ENCODE peak calls at places on chromosomes 4 and X, in four cellular contexts. E is GM12878, P is A549, V is HepG2. X is an unnamed sample.

GRCh38 chr4:81504685-81505598 is 33.2 kb upstream of the RASGEF1B start:
- DNase-seq in P (no peak), E (no peak), V (no peak), X (no peak)

GRCh38 chr4:179225594-179225993 is 1783.4 kb upstream of the AGA start:
- DNase-seq in V (no peak), P (no peak), E (no peak), X (no peak)

GRCh38 chr4:72631296-72631695 is 62.3 kb upstream of the ADAMTS3 start:
- DNase-seq in P (no peak), E (no peak), V (no peak), X (peak; percentile 8)

GRCh38 chrX:18935893-18936292 is 48.0 kb downstream of the PHKA2 start:
- DNase-seq in V (no peak), E (no peak), P (no peak), X (no peak)

GRCh38 chr4:69546121-69546520 is 50.4 kb upstream of the UGT2B4 start:
- DNase-seq in P (no peak), V (no peak), E (no peak), X (no peak)

GRCh38 chr4:58600290-58600689 is 1490.1 kb upstream of the IGFBP7 start:
- DNase-seq in V (no peak), P (no peak), E (no peak), X (no peak)

GRCh38 chr4:102494603-102495002 is 6.6 kb upstream of the NFKB1 start:
- DNase-seq in P (no peak), V (no peak), E (no peak), X (no peak)

GRCh38 chrX:117508021-117508420 is 608.6 kb downstream of the KLHL13 start:
- DNase-seq in V (no peak), P (no peak), E (no peak), X (no peak)

GRCh38 chrX:53018627-53019026 is 30.0 kb upstream of the GPR173 start:
- DNase-seq in V (peak; percentile 3), E (no peak), P (no peak), X (no peak)

GRCh38 chrX:111090458-111090857 is 5.5 kb upstream of the PAK3 start:
- DNase-seq in E (no peak), V (no peak), P (no peak), X (peak; percentile 45)

GRCh38 chr4:80335554-80336358 is at the start of gene CFAP299:
- DNase-seq in V (peak; percentile 79), P (peak; percentile 48), E (peak; percentile 44), X (peak; percentile 89)

GRCh38 chr4:54167508-54167907 is 61.6 kb upstream of the PDGFRA start:
- DNase-seq in P (no peak), V (no peak), E (no peak), X (no peak)

GRCh38 chrX:147978931-147979330 is 2.2 kb upstream of the FMR1NB start:
- DNase-seq in P (no peak), E (no peak), V (no peak), X (no peak)

GRCh38 chr4:99668472-99668871 is 10.8 kb upstream of the C4orf54 start:
- DNase-seq in V (no peak), E (no peak), P (no peak), X (no peak)

GRCh38 chrX:31038585-31039326 is 33.1 kb downstream of the FTHL17 start:
- DNase-seq in E (no peak), P (peak; percentile 3), V (peak; percentile 16), X (peak; percentile 40)

GRCh38 chr4:173859091-173859713 is 329.2 kb upstream of the HAND2 start:
- DNase-seq in E (no peak), P (no peak), V (no peak), X (no peak)

GRCh38 chrX:151722241-151722846 is 6.5 kb downstream of the FATE1 start:
- DNase-seq in V (peak; percentile 7), P (peak; percentile 5), E (no peak), X (peak; percentile 58)

GRCh38 chr4:81021526-81021944 is 9.0 kb upstream of the BMP3 start:
- DNase-seq in V (no peak), E (no peak), P (no peak), X (no peak)

GRCh38 chrX:66489339-66489738 is 149.5 kb downstream of the EDA2R start:
- DNase-seq in P (no peak), E (no peak), V (peak; percentile 0), X (no peak)

GRCh38 chrX:150312931-150313330 is 50.2 kb upstream of the MAMLD1 start:
- DNase-seq in E (no peak), V (no peak), P (no peak), X (no peak)

GRCh38 chr4:74202062-74202586 is 44.2 kb downstream of the MTHFD2L start:
- DNase-seq in E (no peak), P (no peak), V (peak; percentile 98), X (no peak)
- TF ChIP-seq PBX3 in E (no peak), P (no peak), V (no peak), X (no peak)

DNA sequence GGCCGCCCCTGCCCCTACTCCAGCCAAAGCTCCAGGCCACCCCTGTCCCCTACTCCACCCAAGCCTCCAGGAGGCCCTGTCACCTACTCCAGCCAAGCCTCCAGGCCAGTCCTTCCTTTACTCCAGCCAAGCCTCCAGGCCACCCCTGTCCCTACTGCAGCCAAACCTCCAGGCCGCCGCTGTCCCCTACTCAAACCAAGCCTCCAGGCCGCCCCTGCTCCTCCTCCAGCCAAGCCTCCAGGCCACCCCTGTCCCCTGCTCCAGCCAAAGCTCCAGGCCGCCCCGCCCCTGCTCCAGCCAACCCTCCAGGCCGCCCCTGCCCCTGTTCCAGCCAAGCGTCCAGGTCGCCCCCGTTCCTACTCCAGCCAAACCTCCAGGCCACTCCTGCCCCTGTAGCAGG is 5.1 kb upstream of the ASMT start:
- DNase-seq in P (no peak), E (no peak), V (no peak), X (no peak)
- TF ChIP-seq PBX3 in P (no peak), E (no peak), V (no peak), X (no peak)

DNA sequence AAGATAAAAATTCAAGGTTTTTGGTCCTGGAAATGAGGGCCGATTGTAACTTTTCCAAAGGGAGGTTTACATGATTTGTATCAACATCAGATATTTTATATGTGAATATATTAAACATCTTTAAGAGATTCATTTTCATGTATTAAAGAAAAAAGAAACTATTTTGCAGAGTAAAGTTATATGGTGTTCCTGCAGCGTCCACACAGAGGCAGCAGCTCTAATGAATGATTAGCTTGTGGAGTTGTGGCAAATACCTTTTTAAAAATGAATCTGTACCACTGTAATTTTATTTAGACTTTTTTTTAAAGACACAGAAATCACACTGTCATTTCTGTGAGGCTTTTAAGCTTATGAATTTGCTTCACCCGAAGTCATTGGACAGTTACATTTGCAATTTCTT is 25.6 kb upstream of the FHDC1 start:
- DNase-seq in E (no peak), P (no peak), V (no peak), X (no peak)
- TF ChIP-seq PBX3 in E (no peak), P (no peak), V (no peak), X (no peak)

DNA sequence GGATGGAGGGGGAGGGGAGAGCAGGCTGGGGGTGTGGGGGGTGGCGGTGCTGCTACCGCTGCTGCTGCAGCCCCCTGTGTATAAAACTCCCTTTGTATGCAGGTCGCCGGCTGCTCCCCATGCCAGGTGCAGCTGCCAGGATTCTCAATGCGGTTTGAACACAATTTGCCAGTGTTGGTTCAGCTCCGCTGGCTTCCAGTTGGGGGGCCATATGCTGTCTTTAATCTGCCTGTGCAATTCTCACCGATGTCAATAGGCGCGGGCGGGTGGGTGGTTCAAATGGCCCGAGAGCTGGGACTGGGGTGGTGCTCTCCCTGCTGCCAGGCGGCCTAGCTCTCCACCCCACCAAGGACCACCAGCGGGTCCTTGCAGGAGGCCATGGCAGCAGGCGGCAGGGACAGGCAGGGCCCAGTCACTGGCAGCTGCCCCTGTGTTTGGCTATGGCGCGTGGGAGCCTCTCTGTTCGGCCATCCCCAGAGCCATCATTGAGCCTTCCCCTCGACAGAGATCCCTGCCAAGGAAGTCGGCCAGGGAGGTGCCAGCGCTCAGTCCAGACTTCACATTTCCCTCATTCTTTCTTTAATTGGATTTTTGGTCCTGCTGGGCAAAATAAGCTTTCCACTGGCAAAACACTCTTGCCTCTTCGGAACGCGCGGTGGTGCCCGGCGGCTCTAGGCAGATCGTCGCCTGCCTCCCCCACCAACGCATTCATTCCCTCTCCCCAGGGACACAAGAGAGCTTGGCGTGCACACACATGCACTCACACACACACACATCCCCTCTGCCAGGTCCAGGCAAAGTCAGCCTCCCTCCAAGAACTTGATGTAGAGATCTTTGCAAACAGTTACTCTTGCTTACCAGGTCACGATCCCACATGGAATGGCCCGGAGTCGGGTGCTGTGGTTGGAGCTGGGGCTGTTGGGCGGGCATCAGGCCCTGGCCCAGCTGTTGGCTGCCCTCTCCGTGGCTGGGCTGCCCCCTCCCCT is 257.3 kb downstream of the BCOR start:
- DNase-seq in V (no peak), E (no peak), P (no peak), X (no peak)
- TF ChIP-seq PBX3 in V (no peak), E (no peak), P (no peak), X (no peak)

DNA sequence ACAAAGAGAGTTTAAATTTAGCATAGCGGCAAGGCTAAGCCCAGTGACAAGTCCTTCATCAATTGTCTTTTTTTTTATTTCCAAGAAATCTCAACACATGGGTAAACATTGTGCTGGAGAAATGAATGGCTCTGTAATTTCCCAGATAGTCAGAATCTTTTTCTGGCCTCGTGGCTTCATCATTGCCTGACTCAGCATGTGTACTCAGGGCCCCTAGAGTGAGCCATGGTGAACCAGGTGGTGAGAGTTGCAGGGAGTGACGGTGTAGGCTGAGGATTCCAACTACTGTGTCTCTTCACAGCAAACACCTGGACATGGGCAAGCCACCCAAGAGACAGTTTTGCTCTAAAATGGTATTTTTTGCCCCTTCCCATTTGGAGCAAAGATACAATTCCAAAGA is 43.1 kb upstream of the UCP1 start:
- DNase-seq in E (no peak), P (no peak), V (no peak), X (no peak)
- TF ChIP-seq PBX3 in E (no peak), P (no peak), V (no peak), X (no peak)

GRCh38 chrX:68724531-68725020 is 77.1 kb downstream of the STARD8 start:
- DNase-seq in V (no peak), P (no peak), E (no peak), X (no peak)
- TF ChIP-seq PBX3 in V (no peak), P (no peak), E (no peak), X (no peak)

DNA sequence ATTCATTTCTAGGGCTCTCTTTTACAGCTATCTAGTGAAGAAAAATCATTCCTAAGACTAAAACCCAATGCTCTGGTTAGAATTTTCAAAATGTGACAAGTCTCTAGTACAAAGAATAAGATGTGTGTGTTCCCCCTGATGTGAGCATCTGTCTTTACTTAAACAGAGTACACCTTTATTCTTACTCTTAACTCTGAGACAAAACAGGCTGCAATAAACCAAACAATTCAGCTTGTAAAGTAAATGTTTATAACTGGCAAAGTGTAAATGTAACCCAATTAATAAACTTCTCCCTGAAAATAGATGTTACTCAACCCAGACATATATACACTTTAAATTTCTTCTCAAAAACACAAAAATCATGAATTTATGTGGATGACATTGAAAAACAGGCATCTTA is 51.6 kb downstream of the PTCHD1 start:
- DNase-seq in P (no peak), V (no peak), E (no peak), X (no peak)
- TF ChIP-seq PBX3 in P (no peak), V (no peak), E (no peak), X (no peak)

GRCh38 chrX:106401965-106402559 is 209.7 kb upstream of the RADX start:
- DNase-seq in P (no peak), V (no peak), E (no peak), X (no peak)
- TF ChIP-seq PBX3 in P (no peak), V (no peak), E (no peak), X (no peak)